ENCODE peak calls at places on chromosomes 4 and X, in eight cellular contexts. One of them, this sample, is unnamed.

GRCh38 chr4:5919044-5919443 is 26.2 kb upstream of the CRMP1 start:
- DNase-seq in stomach: no peak
- DNase-seq in ACHN: no peak
- DNase-seq in activated CD8-positive, alpha-beta memory T cell treated with anti-CD3 and anti-CD28 coated beads for 1 hour: no peak
- DNase-seq in fibroblast of the conjunctiva: no peak
- DNase-seq in stimulated activated CD4-positive, alpha-beta T cell treated with anti-CD3 and anti-CD28 coated beads, Interleukin-15, amount 100 ng/mL, for 1 hour: no peak
- DNase-seq in M059J: no peak
- DNase-seq in osteocyte: no peak
- DNase-seq in this sample: no peak

GRCh38 chr4:42767669-42768068 is 110.8 kb upstream of the ATP8A1 start:
- DNase-seq in stomach: no peak
- DNase-seq in ACHN: no peak
- DNase-seq in activated CD8-positive, alpha-beta memory T cell treated with anti-CD3 and anti-CD28 coated beads for 1 hour: no peak
- DNase-seq in fibroblast of the conjunctiva: no peak
- DNase-seq in stimulated activated CD4-positive, alpha-beta T cell treated with anti-CD3 and anti-CD28 coated beads, Interleukin-15, amount 100 ng/mL, for 1 hour: no peak
- DNase-seq in M059J: no peak
- DNase-seq in osteocyte: no peak
- DNase-seq in this sample: no peak

GRCh38 chr4:130368668-130369067 is 1272.7 kb downstream of the C4orf33 start:
- DNase-seq in stomach: no peak
- DNase-seq in ACHN: no peak
- DNase-seq in activated CD8-positive, alpha-beta memory T cell treated with anti-CD3 and anti-CD28 coated beads for 1 hour: no peak
- DNase-seq in fibroblast of the conjunctiva: no peak
- DNase-seq in stimulated activated CD4-positive, alpha-beta T cell treated with anti-CD3 and anti-CD28 coated beads, Interleukin-15, amount 100 ng/mL, for 1 hour: no peak
- DNase-seq in M059J: no peak
- DNase-seq in osteocyte: no peak
- DNase-seq in this sample: no peak

GRCh38 chr4:31674313-31674947 is 954.3 kb downstream of the PCDH7 start:
- DNase-seq in stomach: no peak
- DNase-seq in ACHN: peak
- DNase-seq in activated CD8-positive, alpha-beta memory T cell treated with anti-CD3 and anti-CD28 coated beads for 1 hour: no peak
- DNase-seq in fibroblast of the conjunctiva: no peak
- DNase-seq in stimulated activated CD4-positive, alpha-beta T cell treated with anti-CD3 and anti-CD28 coated beads, Interleukin-15, amount 100 ng/mL, for 1 hour: no peak
- DNase-seq in M059J: no peak
- DNase-seq in osteocyte: no peak
- DNase-seq in this sample: peak

GRCh38 chr4:47215759-47216158 is 184.4 kb downstream of the GABRB1 start:
- DNase-seq in stomach: no peak
- DNase-seq in ACHN: no peak
- DNase-seq in activated CD8-positive, alpha-beta memory T cell treated with anti-CD3 and anti-CD28 coated beads for 1 hour: no peak
- DNase-seq in fibroblast of the conjunctiva: no peak
- DNase-seq in stimulated activated CD4-positive, alpha-beta T cell treated with anti-CD3 and anti-CD28 coated beads, Interleukin-15, amount 100 ng/mL, for 1 hour: no peak
- DNase-seq in M059J: peak
- DNase-seq in osteocyte: no peak
- DNase-seq in this sample: no peak

GRCh38 chr4:86032476-86033022 is 327.3 kb downstream of the MAPK10 start:
- DNase-seq in stomach: no peak
- DNase-seq in ACHN: no peak
- DNase-seq in activated CD8-positive, alpha-beta memory T cell treated with anti-CD3 and anti-CD28 coated beads for 1 hour: no peak
- DNase-seq in fibroblast of the conjunctiva: peak
- DNase-seq in stimulated activated CD4-positive, alpha-beta T cell treated with anti-CD3 and anti-CD28 coated beads, Interleukin-15, amount 100 ng/mL, for 1 hour: no peak
- DNase-seq in M059J: peak
- DNase-seq in osteocyte: peak
- DNase-seq in this sample: no peak

GRCh38 chr4:107792691-107793090 is 32.0 kb upstream of the SGMS2 start:
- DNase-seq in stomach: no peak
- DNase-seq in ACHN: no peak
- DNase-seq in activated CD8-positive, alpha-beta memory T cell treated with anti-CD3 and anti-CD28 coated beads for 1 hour: no peak
- DNase-seq in fibroblast of the conjunctiva: no peak
- DNase-seq in stimulated activated CD4-positive, alpha-beta T cell treated with anti-CD3 and anti-CD28 coated beads, Interleukin-15, amount 100 ng/mL, for 1 hour: no peak
- DNase-seq in M059J: no peak
- DNase-seq in osteocyte: no peak
- DNase-seq in this sample: no peak

GRCh38 chr4:140408974-140409373 is 18.5 kb downstream of the CLGN start:
- DNase-seq in stomach: no peak
- DNase-seq in ACHN: no peak
- DNase-seq in activated CD8-positive, alpha-beta memory T cell treated with anti-CD3 and anti-CD28 coated beads for 1 hour: no peak
- DNase-seq in fibroblast of the conjunctiva: no peak
- DNase-seq in stimulated activated CD4-positive, alpha-beta T cell treated with anti-CD3 and anti-CD28 coated beads, Interleukin-15, amount 100 ng/mL, for 1 hour: no peak
- DNase-seq in M059J: no peak
- DNase-seq in osteocyte: no peak
- DNase-seq in this sample: no peak

GRCh38 chrX:31656013-31656412 is 584.2 kb upstream of the FTHL17 start:
- DNase-seq in stomach: no peak
- DNase-seq in ACHN: no peak
- DNase-seq in activated CD8-positive, alpha-beta memory T cell treated with anti-CD3 and anti-CD28 coated beads for 1 hour: no peak
- DNase-seq in fibroblast of the conjunctiva: no peak
- DNase-seq in stimulated activated CD4-positive, alpha-beta T cell treated with anti-CD3 and anti-CD28 coated beads, Interleukin-15, amount 100 ng/mL, for 1 hour: no peak
- DNase-seq in M059J: peak
- DNase-seq in osteocyte: no peak
- DNase-seq in this sample: no peak

GRCh38 chr4:5220028-5220427 is 168.7 kb downstream of the STK32B start:
- DNase-seq in stomach: no peak
- DNase-seq in ACHN: peak
- DNase-seq in activated CD8-positive, alpha-beta memory T cell treated with anti-CD3 and anti-CD28 coated beads for 1 hour: no peak
- DNase-seq in fibroblast of the conjunctiva: no peak
- DNase-seq in stimulated activated CD4-positive, alpha-beta T cell treated with anti-CD3 and anti-CD28 coated beads, Interleukin-15, amount 100 ng/mL, for 1 hour: no peak
- DNase-seq in M059J: peak
- DNase-seq in osteocyte: no peak
- DNase-seq in this sample: peak

GRCh38 chr4:27894951-27895350 is 1034.3 kb downstream of the STIM2 start:
- DNase-seq in stomach: no peak
- DNase-seq in ACHN: no peak
- DNase-seq in activated CD8-positive, alpha-beta memory T cell treated with anti-CD3 and anti-CD28 coated beads for 1 hour: no peak
- DNase-seq in fibroblast of the conjunctiva: no peak
- DNase-seq in stimulated activated CD4-positive, alpha-beta T cell treated with anti-CD3 and anti-CD28 coated beads, Interleukin-15, amount 100 ng/mL, for 1 hour: no peak
- DNase-seq in M059J: no peak
- DNase-seq in osteocyte: no peak
- DNase-seq in this sample: no peak

GRCh38 chr4:142516686-142517145 is 329.4 kb downstream of the INPP4B start:
- DNase-seq in stomach: no peak
- DNase-seq in ACHN: no peak
- DNase-seq in activated CD8-positive, alpha-beta memory T cell treated with anti-CD3 and anti-CD28 coated beads for 1 hour: no peak
- DNase-seq in fibroblast of the conjunctiva: no peak
- DNase-seq in stimulated activated CD4-positive, alpha-beta T cell treated with anti-CD3 and anti-CD28 coated beads, Interleukin-15, amount 100 ng/mL, for 1 hour: no peak
- DNase-seq in M059J: peak
- DNase-seq in osteocyte: no peak
- DNase-seq in this sample: peak

GRCh38 chr4:82354788-82355187 is 19.0 kb downstream of the HNRNPD start:
- DNase-seq in stomach: no peak
- DNase-seq in ACHN: no peak
- DNase-seq in activated CD8-positive, alpha-beta memory T cell treated with anti-CD3 and anti-CD28 coated beads for 1 hour: no peak
- DNase-seq in fibroblast of the conjunctiva: no peak
- DNase-seq in stimulated activated CD4-positive, alpha-beta T cell treated with anti-CD3 and anti-CD28 coated beads, Interleukin-15, amount 100 ng/mL, for 1 hour: no peak
- DNase-seq in M059J: no peak
- DNase-seq in osteocyte: no peak
- DNase-seq in this sample: no peak

GRCh38 chrX:134161162-134161561 is 75.8 kb upstream of the CCDC160 start:
- DNase-seq in stomach: no peak
- DNase-seq in ACHN: no peak
- DNase-seq in activated CD8-positive, alpha-beta memory T cell treated with anti-CD3 and anti-CD28 coated beads for 1 hour: no peak
- DNase-seq in fibroblast of the conjunctiva: no peak
- DNase-seq in stimulated activated CD4-positive, alpha-beta T cell treated with anti-CD3 and anti-CD28 coated beads, Interleukin-15, amount 100 ng/mL, for 1 hour: no peak
- DNase-seq in M059J: no peak
- DNase-seq in osteocyte: no peak
- DNase-seq in this sample: no peak

GRCh38 chr4:77564231-77564630 is 41.4 kb upstream of the CXCL13 start:
- DNase-seq in stomach: peak
- DNase-seq in ACHN: no peak
- DNase-seq in activated CD8-positive, alpha-beta memory T cell treated with anti-CD3 and anti-CD28 coated beads for 1 hour: no peak
- DNase-seq in fibroblast of the conjunctiva: peak
- DNase-seq in stimulated activated CD4-positive, alpha-beta T cell treated with anti-CD3 and anti-CD28 coated beads, Interleukin-15, amount 100 ng/mL, for 1 hour: no peak
- DNase-seq in M059J: no peak
- DNase-seq in osteocyte: no peak
- DNase-seq in this sample: no peak

GRCh38 chr4:71290074-71290473 is 48.7 kb upstream of the SLC4A4 start:
- DNase-seq in stomach: no peak
- DNase-seq in ACHN: peak
- DNase-seq in activated CD8-positive, alpha-beta memory T cell treated with anti-CD3 and anti-CD28 coated beads for 1 hour: no peak
- DNase-seq in fibroblast of the conjunctiva: peak
- DNase-seq in stimulated activated CD4-positive, alpha-beta T cell treated with anti-CD3 and anti-CD28 coated beads, Interleukin-15, amount 100 ng/mL, for 1 hour: no peak
- DNase-seq in M059J: peak
- DNase-seq in osteocyte: no peak
- DNase-seq in this sample: no peak

GRCh38 chr4:90220453-90220852 is 93.3 kb downstream of the CCSER1 start:
- DNase-seq in stomach: no peak
- DNase-seq in ACHN: no peak
- DNase-seq in activated CD8-positive, alpha-beta memory T cell treated with anti-CD3 and anti-CD28 coated beads for 1 hour: no peak
- DNase-seq in fibroblast of the conjunctiva: no peak
- DNase-seq in stimulated activated CD4-positive, alpha-beta T cell treated with anti-CD3 and anti-CD28 coated beads, Interleukin-15, amount 100 ng/mL, for 1 hour: no peak
- DNase-seq in M059J: no peak
- DNase-seq in osteocyte: no peak
- DNase-seq in this sample: no peak

GRCh38 chr4:139469216-139469615 is 15.3 kb downstream of the RAB33B start:
- DNase-seq in stomach: no peak
- DNase-seq in ACHN: no peak
- DNase-seq in activated CD8-positive, alpha-beta memory T cell treated with anti-CD3 and anti-CD28 coated beads for 1 hour: no peak
- DNase-seq in fibroblast of the conjunctiva: no peak
- DNase-seq in stimulated activated CD4-positive, alpha-beta T cell treated with anti-CD3 and anti-CD28 coated beads, Interleukin-15, amount 100 ng/mL, for 1 hour: no peak
- DNase-seq in M059J: no peak
- DNase-seq in osteocyte: no peak
- DNase-seq in this sample: no peak

GRCh38 chr4:180811556-180811955 is 1431.6 kb upstream of the TENM3 start:
- DNase-seq in stomach: no peak
- DNase-seq in ACHN: no peak
- DNase-seq in activated CD8-positive, alpha-beta memory T cell treated with anti-CD3 and anti-CD28 coated beads for 1 hour: no peak
- DNase-seq in fibroblast of the conjunctiva: no peak
- DNase-seq in stimulated activated CD4-positive, alpha-beta T cell treated with anti-CD3 and anti-CD28 coated beads, Interleukin-15, amount 100 ng/mL, for 1 hour: no peak
- DNase-seq in M059J: no peak
- DNase-seq in osteocyte: no peak
- DNase-seq in this sample: no peak

GRCh38 chr4:4323705-4324534 is 33.9 kb downstream of the ZBTB49 start:
- DNase-seq in stomach: no peak
- DNase-seq in ACHN: no peak
- DNase-seq in activated CD8-positive, alpha-beta memory T cell treated with anti-CD3 and anti-CD28 coated beads for 1 hour: no peak
- DNase-seq in fibroblast of the conjunctiva: no peak
- DNase-seq in stimulated activated CD4-positive, alpha-beta T cell treated with anti-CD3 and anti-CD28 coated beads, Interleukin-15, amount 100 ng/mL, for 1 hour: no peak
- DNase-seq in M059J: no peak
- DNase-seq in osteocyte: no peak
- DNase-seq in this sample: no peak

GRCh38 chrX:17459596-17459995 is 84.6 kb downstream of the NHS start:
- DNase-seq in stomach: no peak
- DNase-seq in ACHN: no peak
- DNase-seq in activated CD8-positive, alpha-beta memory T cell treated with anti-CD3 and anti-CD28 coated beads for 1 hour: no peak
- DNase-seq in fibroblast of the conjunctiva: no peak
- DNase-seq in stimulated activated CD4-positive, alpha-beta T cell treated with anti-CD3 and anti-CD28 coated beads, Interleukin-15, amount 100 ng/mL, for 1 hour: no peak
- DNase-seq in M059J: peak
- DNase-seq in osteocyte: no peak
- DNase-seq in this sample: no peak

GRCh38 chr4:119135721-119136121 is at the start of gene MYOZ2:
- DNase-seq in stomach: no peak
- DNase-seq in ACHN: no peak
- DNase-seq in activated CD8-positive, alpha-beta memory T cell treated with anti-CD3 and anti-CD28 coated beads for 1 hour: no peak
- DNase-seq in fibroblast of the conjunctiva: no peak
- DNase-seq in stimulated activated CD4-positive, alpha-beta T cell treated with anti-CD3 and anti-CD28 coated beads, Interleukin-15, amount 100 ng/mL, for 1 hour: no peak
- DNase-seq in M059J: peak
- DNase-seq in osteocyte: no peak
- DNase-seq in this sample: no peak

GRCh38 chrX:132169554-132169953 is 41.7 kb upstream of the FRMD7 start:
- DNase-seq in stomach: no peak
- DNase-seq in ACHN: no peak
- DNase-seq in activated CD8-positive, alpha-beta memory T cell treated with anti-CD3 and anti-CD28 coated beads for 1 hour: no peak
- DNase-seq in fibroblast of the conjunctiva: no peak
- DNase-seq in stimulated activated CD4-positive, alpha-beta T cell treated with anti-CD3 and anti-CD28 coated beads, Interleukin-15, amount 100 ng/mL, for 1 hour: no peak
- DNase-seq in M059J: no peak
- DNase-seq in osteocyte: no peak
- DNase-seq in this sample: no peak

GRCh38 chr4:142282870-142283431 is 563.1 kb downstream of the INPP4B start:
- DNase-seq in stomach: no peak
- DNase-seq in ACHN: no peak
- DNase-seq in activated CD8-positive, alpha-beta memory T cell treated with anti-CD3 and anti-CD28 coated beads for 1 hour: no peak
- DNase-seq in fibroblast of the conjunctiva: no peak
- DNase-seq in stimulated activated CD4-positive, alpha-beta T cell treated with anti-CD3 and anti-CD28 coated beads, Interleukin-15, amount 100 ng/mL, for 1 hour: no peak
- DNase-seq in M059J: no peak
- DNase-seq in osteocyte: no peak
- DNase-seq in this sample: peak

GRCh38 chrX:19882066-19882775 is 5.2 kb downstream of the SH3KBP1 start:
- DNase-seq in stomach: no peak
- DNase-seq in ACHN: no peak
- DNase-seq in activated CD8-positive, alpha-beta memory T cell treated with anti-CD3 and anti-CD28 coated beads for 1 hour: no peak
- DNase-seq in fibroblast of the conjunctiva: no peak
- DNase-seq in stimulated activated CD4-positive, alpha-beta T cell treated with anti-CD3 and anti-CD28 coated beads, Interleukin-15, amount 100 ng/mL, for 1 hour: no peak
- DNase-seq in M059J: peak
- DNase-seq in osteocyte: no peak
- DNase-seq in this sample: no peak

GRCh38 chr4:136277741-136278140 is 1254.6 kb downstream of the PCDH18 start:
- DNase-seq in stomach: no peak
- DNase-seq in ACHN: no peak
- DNase-seq in activated CD8-positive, alpha-beta memory T cell treated with anti-CD3 and anti-CD28 coated beads for 1 hour: no peak
- DNase-seq in fibroblast of the conjunctiva: no peak
- DNase-seq in stimulated activated CD4-positive, alpha-beta T cell treated with anti-CD3 and anti-CD28 coated beads, Interleukin-15, amount 100 ng/mL, for 1 hour: no peak
- DNase-seq in M059J: no peak
- DNase-seq in osteocyte: no peak
- DNase-seq in this sample: no peak

This sample was measured in neural progenitor cell.